ENCODE peak calls at places on chromosome 3, in five cellular contexts. M is stimulated activated CD4-positive, alpha-beta T cell treated with anti-CD3 and anti-CD28 coated beads, TNF-alpha, amount 100 ng/mL, for 1 hour; P is heart right ventricle; D is CD4-positive, alpha-beta T cell; Z is NCI-H1092. T is an unnamed sample.
A peak's percentile ranks its signal among the peaks of the same experiment; 100 is the strongest.

GRCh38 chr3:121508384-121508783 is 37.4 kb downstream of the POLQ start:
- DNase-seq in M (no peak), P (no peak), D (no peak), Z (no peak), T (no peak)

GRCh38 chr3:178078933-178079332 is 457.3 kb upstream of the KCNMB2 start:
- DNase-seq in M (no peak), P (peak; percentile 82), D (no peak), Z (no peak), T (no peak)

GRCh38 chr3:189937302-189938255 is 183.1 kb downstream of the P3H2 start:
- DNase-seq in M (no peak), P (no peak), D (no peak), Z (no peak), T (no peak)

GRCh38 chr3:13528217-13528801 is 20.6 kb upstream of the FBLN2 start:
- DNase-seq in M (no peak), P (no peak), D (no peak), Z (no peak), T (no peak)

GRCh38 chr3:66092175-66092990 is 53.7 kb upstream of the MAGI1 start:
- DNase-seq in M (no peak), P (no peak), D (no peak), Z (no peak), T (no peak)

GRCh38 chr3:194851254-194851653 is 165.6 kb downstream of the FAM43A start:
- DNase-seq in M (no peak), P (no peak), D (no peak), Z (peak; percentile 37), T (no peak)

GRCh38 chr3:168995129-168995528 is 668.4 kb downstream of the MECOM start:
- DNase-seq in M (no peak), P (no peak), D (no peak), Z (no peak), T (no peak)

GRCh38 chr3:157195965-157196364 is 36.0 kb upstream of the CCNL1 start:
- DNase-seq in M (no peak), P (no peak), D (no peak), Z (no peak), T (no peak)

GRCh38 chr3:115667175-115668065 is 44.1 kb downstream of the GAP43 start:
- DNase-seq in M (no peak), P (no peak), D (no peak), Z (no peak), T (no peak)

GRCh38 chr3:59930170-59930569 is 880.3 kb upstream of the CFAP20DC start:
- DNase-seq in M (no peak), P (no peak), D (no peak), Z (no peak), T (no peak)

GRCh38 chr3:169739067-169739466 is 25.8 kb downstream of the TERC start:
- DNase-seq in M (no peak), P (no peak), D (no peak), Z (no peak), T (no peak)

GRCh38 chr3:159266779-159267178 is 464.9 kb downstream of the MFSD1 start:
- DNase-seq in M (no peak), P (no peak), D (no peak), Z (peak; percentile 17), T (no peak)

GRCh38 chr3:195895078-195895899 is 13.1 kb downstream of the TNK2 start:
- DNase-seq in M (no peak), P (peak; percentile 41), D (peak; percentile 68), Z (peak; percentile 22), T (no peak)

GRCh38 chr3:81829946-81830345 is 68.5 kb upstream of the GBE1 start:
- DNase-seq in M (no peak), P (no peak), D (no peak), Z (no peak), T (no peak)

GRCh38 chr3:112090899-112091586 is 4.9 kb downstream of the C3orf52 start:
- DNase-seq in M (no peak), P (no peak), D (no peak), Z (no peak), T (peak; percentile 62)

T was measured in body of pancreas.